ENCODE peak calls at places on chromosomes 7 and 10, in six cellular contexts. One of them, this sample, is unnamed. For H3K79me2, the result is how much of the 10 kb centered on the place peaks cover.

GRCh38 chr10:118522791-118523498 is 72.5 kb downstream of the PRLHR start:
- DNase-seq in keratinocyte: peak
- DNase-seq in astrocyte: peak
- DNase-seq in H9: no peak
- DNase-seq in trophoblast cell: peak
- DNase-seq in HCT116: peak
- DNase-seq in this sample: peak

GRCh38 chr7:41097501-41097900 is 605.4 kb downstream of the INHBA start:
- DNase-seq in keratinocyte: peak
- DNase-seq in astrocyte: peak
- DNase-seq in H9: no peak
- DNase-seq in trophoblast cell: no peak
- DNase-seq in HCT116: no peak
- DNase-seq in this sample: peak

GRCh38 chr10:10165415-10165814 is 852.3 kb upstream of the CELF2 start:
- DNase-seq in keratinocyte: no peak
- DNase-seq in astrocyte: no peak
- DNase-seq in H9: no peak
- DNase-seq in trophoblast cell: no peak
- DNase-seq in HCT116: no peak
- DNase-seq in this sample: no peak

GRCh38 chr10:49011756-49012155 is 72.1 kb upstream of the LRRC18 start:
- DNase-seq in keratinocyte: no peak
- DNase-seq in astrocyte: no peak
- DNase-seq in H9: no peak
- DNase-seq in trophoblast cell: no peak
- DNase-seq in HCT116: no peak
- DNase-seq in this sample: no peak

GRCh38 chr10:6409982-6410694 is 169.9 kb downstream of the PRKCQ start:
- DNase-seq in keratinocyte: no peak
- DNase-seq in astrocyte: peak
- DNase-seq in H9: no peak
- DNase-seq in trophoblast cell: no peak
- DNase-seq in HCT116: no peak
- DNase-seq in this sample: peak

GRCh38 chr7:156928406-156928747 is 21.1 kb upstream of the NOM1 start:
- DNase-seq in keratinocyte: no peak
- DNase-seq in astrocyte: no peak
- DNase-seq in H9: no peak
- DNase-seq in trophoblast cell: no peak
- DNase-seq in HCT116: no peak
- DNase-seq in this sample: no peak

GRCh38 chr10:101367569-101368453 is 13.8 kb downstream of the BTRC start:
- DNase-seq in keratinocyte: peak
- DNase-seq in astrocyte: peak
- DNase-seq in H9: no peak
- DNase-seq in trophoblast cell: no peak
- DNase-seq in HCT116: peak
- DNase-seq in this sample: peak

GRCh38 chr7:148916186-148916585 is 32.1 kb upstream of the EZH2 start:
- DNase-seq in keratinocyte: no peak
- DNase-seq in astrocyte: peak
- DNase-seq in H9: no peak
- DNase-seq in trophoblast cell: no peak
- DNase-seq in HCT116: no peak
- DNase-seq in this sample: peak

GRCh38 chr10:47034511-47035051 is 123.4 kb downstream of the PTPN20 start:
- DNase-seq in keratinocyte: no peak
- DNase-seq in astrocyte: no peak
- DNase-seq in H9: no peak
- DNase-seq in trophoblast cell: no peak
- DNase-seq in HCT116: no peak
- DNase-seq in this sample: no peak

GRCh38 chr7:3979956-3980643 is 679.0 kb downstream of the SDK1 start:
- DNase-seq in keratinocyte: no peak
- DNase-seq in astrocyte: peak
- DNase-seq in H9: no peak
- DNase-seq in trophoblast cell: no peak
- DNase-seq in HCT116: no peak
- DNase-seq in this sample: peak
- H3K9ac ChIP-seq in keratinocyte: no peak
- H3K9ac ChIP-seq in astrocyte: no peak
- H3K9ac ChIP-seq in H9: no peak
- H3K9ac ChIP-seq in trophoblast cell: no peak
- H3K9ac ChIP-seq in HCT116: no peak
- H3K9ac ChIP-seq in this sample: no peak

GRCh38 chr7:122846591-122846990 is 39.7 kb downstream of the CADPS2 start:
- DNase-seq in keratinocyte: no peak
- DNase-seq in astrocyte: no peak
- DNase-seq in H9: no peak
- DNase-seq in trophoblast cell: no peak
- DNase-seq in HCT116: no peak
- DNase-seq in this sample: no peak
- H3K79me2 ChIP-seq in keratinocyte: under half
- H3K79me2 ChIP-seq in astrocyte: under half
- H3K79me2 ChIP-seq in H9: under half
- H3K79me2 ChIP-seq in trophoblast cell: under half
- H3K79me2 ChIP-seq in HCT116: under half
- H3K79me2 ChIP-seq in this sample: under half

DNA sequence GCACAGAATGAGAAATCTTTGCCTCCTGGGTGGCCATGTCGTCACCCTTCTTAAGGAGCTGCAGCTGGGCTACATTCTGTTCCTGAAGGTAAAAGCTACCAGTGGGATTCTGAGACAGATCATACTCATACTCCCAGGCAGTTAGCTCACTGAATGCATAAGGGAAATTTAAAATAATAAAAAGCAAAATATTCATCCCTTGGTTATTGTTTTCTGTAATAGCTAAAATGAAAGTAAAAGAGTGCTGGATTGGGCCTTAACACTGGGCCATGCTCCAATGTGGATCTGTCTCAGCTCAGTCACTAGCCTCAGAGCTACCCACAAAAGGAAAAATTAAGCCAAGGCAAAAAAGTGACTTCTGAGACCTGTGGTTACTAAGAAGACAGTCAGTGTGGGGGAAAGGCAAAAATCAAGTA is 8.9 kb upstream of the DYNC2I1 start:
- DNase-seq in keratinocyte: no peak
- DNase-seq in astrocyte: no peak
- DNase-seq in H9: no peak
- DNase-seq in trophoblast cell: no peak
- DNase-seq in HCT116: no peak
- DNase-seq in this sample: no peak
- H2AFZ ChIP-seq in keratinocyte: peak
- H2AFZ ChIP-seq in astrocyte: no peak
- H2AFZ ChIP-seq in H9: no peak
- H2AFZ ChIP-seq in trophoblast cell: no peak
- H2AFZ ChIP-seq in HCT116: no peak
- H2AFZ ChIP-seq in this sample: peak

DNA sequence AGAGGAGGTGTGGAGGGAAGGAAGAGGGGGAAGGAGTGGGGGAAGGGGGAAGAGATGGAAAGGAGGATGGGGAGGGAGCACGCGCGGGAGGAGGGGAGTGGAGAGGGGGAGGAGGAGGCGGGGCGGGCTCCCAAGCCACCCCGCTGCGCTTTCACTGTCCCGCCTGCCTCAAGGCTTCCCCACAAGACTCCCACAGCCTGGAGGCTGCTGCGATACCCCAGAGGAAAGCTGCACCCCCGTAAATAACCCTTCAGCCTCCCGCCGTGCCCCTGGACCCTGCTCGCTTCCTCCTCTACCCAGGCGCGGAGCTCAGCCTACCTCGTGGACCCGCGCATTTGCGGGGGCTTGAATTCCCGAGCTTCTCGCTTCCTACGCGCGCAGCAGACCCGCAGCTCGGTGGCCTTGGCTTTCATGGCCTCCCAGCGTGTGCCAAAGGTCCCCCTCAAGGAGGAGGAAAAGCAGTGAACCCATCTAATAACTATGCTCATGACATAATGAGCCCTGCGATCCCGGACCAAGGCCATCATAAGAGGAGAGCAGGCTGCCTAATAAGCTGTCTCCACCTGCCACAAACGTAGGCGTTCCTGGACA is at the start of gene C10orf67:
- DNase-seq in keratinocyte: no peak
- DNase-seq in astrocyte: peak
- DNase-seq in H9: peak
- DNase-seq in trophoblast cell: peak
- DNase-seq in HCT116: no peak
- DNase-seq in this sample: peak
- H3K9ac ChIP-seq in keratinocyte: peak
- H3K9ac ChIP-seq in astrocyte: peak
- H3K9ac ChIP-seq in H9: peak
- H3K9ac ChIP-seq in trophoblast cell: no peak
- H3K9ac ChIP-seq in HCT116: no peak
- H3K9ac ChIP-seq in this sample: peak

GRCh38 chr10:132291826-132292225 is 15.9 kb downstream of the STK32C start:
- DNase-seq in keratinocyte: no peak
- DNase-seq in astrocyte: no peak
- DNase-seq in H9: no peak
- DNase-seq in trophoblast cell: no peak
- DNase-seq in HCT116: no peak
- DNase-seq in this sample: no peak

GRCh38 chr10:132289439-132289838 is 18.3 kb downstream of the STK32C start:
- DNase-seq in keratinocyte: no peak
- DNase-seq in astrocyte: no peak
- DNase-seq in H9: no peak
- DNase-seq in trophoblast cell: no peak
- DNase-seq in HCT116: no peak
- DNase-seq in this sample: no peak

GRCh38 chr10:132292287-132292971 is 15.3 kb downstream of the STK32C start:
- DNase-seq in keratinocyte: no peak
- DNase-seq in astrocyte: no peak
- DNase-seq in H9: no peak
- DNase-seq in trophoblast cell: no peak
- DNase-seq in HCT116: no peak
- DNase-seq in this sample: no peak

GRCh38 chr10:132292972-132293415 is 14.8 kb downstream of the STK32C start:
- DNase-seq in keratinocyte: no peak
- DNase-seq in astrocyte: no peak
- DNase-seq in H9: no peak
- DNase-seq in trophoblast cell: no peak
- DNase-seq in HCT116: no peak
- DNase-seq in this sample: peak

DNA sequence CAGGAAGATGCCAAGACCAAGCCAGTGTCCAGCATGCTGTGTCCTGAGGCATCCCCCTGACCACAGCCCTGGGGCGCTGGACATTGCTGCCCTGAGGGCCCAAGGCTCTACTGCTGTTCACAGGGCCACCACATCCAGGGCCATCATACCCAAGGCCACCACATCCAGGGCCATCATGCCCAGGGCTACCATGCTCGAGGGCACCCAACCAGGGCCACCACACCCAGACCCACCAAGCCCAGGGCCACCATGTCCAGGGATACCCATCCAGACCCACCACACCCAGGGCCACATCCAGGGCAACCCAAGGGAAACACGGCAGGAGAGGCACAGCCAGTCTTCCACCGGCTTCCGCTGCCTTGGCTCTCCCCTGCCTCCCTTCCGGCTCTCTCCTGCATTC is 17.1 kb downstream of the STK32C start:
- DNase-seq in keratinocyte: no peak
- DNase-seq in astrocyte: no peak
- DNase-seq in H9: no peak
- DNase-seq in trophoblast cell: no peak
- DNase-seq in HCT116: no peak
- DNase-seq in this sample: no peak
- H3K79me2 ChIP-seq in keratinocyte: under half
- H3K79me2 ChIP-seq in astrocyte: under half
- H3K79me2 ChIP-seq in H9: under half
- H3K79me2 ChIP-seq in trophoblast cell: under half
- H3K79me2 ChIP-seq in HCT116: under half
- H3K79me2 ChIP-seq in this sample: under half

DNA sequence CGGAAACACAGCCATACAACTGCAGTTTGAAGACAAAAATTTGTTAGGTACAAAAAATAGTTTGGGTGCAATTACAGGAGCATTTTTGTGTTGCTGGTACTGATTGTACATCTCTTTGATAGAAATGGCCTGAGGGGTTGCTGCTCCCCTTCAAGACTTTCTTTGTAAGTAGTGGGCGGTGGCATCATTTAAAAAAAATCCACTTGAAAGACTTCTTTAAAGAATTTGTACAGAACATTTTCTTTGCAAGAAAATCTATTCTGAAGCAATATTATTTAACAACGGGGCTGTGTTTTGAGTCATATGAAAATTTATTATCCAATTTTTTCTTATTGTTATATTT is 144.1 kb upstream of the CAV2 start:
- DNase-seq in keratinocyte: no peak
- DNase-seq in astrocyte: no peak
- DNase-seq in H9: no peak
- DNase-seq in trophoblast cell: no peak
- DNase-seq in HCT116: no peak
- DNase-seq in this sample: no peak
- H2AFZ ChIP-seq in keratinocyte: no peak
- H2AFZ ChIP-seq in astrocyte: no peak
- H2AFZ ChIP-seq in H9: no peak
- H2AFZ ChIP-seq in trophoblast cell: no peak
- H2AFZ ChIP-seq in HCT116: no peak
- H2AFZ ChIP-seq in this sample: no peak

DNA sequence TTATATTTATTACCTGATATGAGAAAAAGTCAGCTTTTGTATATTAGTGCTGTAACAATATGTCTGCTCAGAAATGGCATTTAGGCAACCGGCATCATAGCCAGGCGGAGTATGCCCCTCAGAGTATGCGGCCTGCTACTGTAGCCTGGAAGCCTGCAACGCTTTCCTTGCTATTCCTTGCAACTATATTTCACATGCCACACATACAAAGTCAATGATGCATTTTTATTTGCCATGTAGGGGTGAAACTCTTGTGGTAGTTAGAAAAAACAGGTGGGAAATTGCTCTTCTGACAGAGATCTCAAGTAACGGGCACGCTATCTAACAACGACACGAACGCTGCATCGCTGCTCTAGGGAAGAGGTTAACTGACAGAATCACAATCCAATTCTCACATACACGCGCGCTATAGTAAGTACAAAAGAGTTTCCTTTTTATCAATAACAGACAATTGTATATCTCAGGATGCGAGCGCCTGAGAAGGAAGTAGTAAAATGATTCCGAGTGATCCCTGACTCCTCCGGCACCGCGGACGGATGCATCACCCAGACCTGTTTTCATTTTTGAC is 5.9 kb downstream of the EBF3 start:
- DNase-seq in keratinocyte: no peak
- DNase-seq in astrocyte: no peak
- DNase-seq in H9: no peak
- DNase-seq in trophoblast cell: no peak
- DNase-seq in HCT116: no peak
- DNase-seq in this sample: no peak
- H3K9ac ChIP-seq in keratinocyte: no peak
- H3K9ac ChIP-seq in astrocyte: no peak
- H3K9ac ChIP-seq in H9: no peak
- H3K9ac ChIP-seq in trophoblast cell: no peak
- H3K9ac ChIP-seq in HCT116: no peak
- H3K9ac ChIP-seq in this sample: no peak

GRCh38 chr10:62067560-62067959 is 166.1 kb downstream of the ARID5B start:
- DNase-seq in keratinocyte: no peak
- DNase-seq in astrocyte: no peak
- DNase-seq in H9: no peak
- DNase-seq in trophoblast cell: no peak
- DNase-seq in HCT116: no peak
- DNase-seq in this sample: no peak
- H3K79me2 ChIP-seq in keratinocyte: under half
- H3K79me2 ChIP-seq in astrocyte: half or more
- H3K79me2 ChIP-seq in H9: under half
- H3K79me2 ChIP-seq in trophoblast cell: under half
- H3K79me2 ChIP-seq in HCT116: under half
- H3K79me2 ChIP-seq in this sample: half or more

GRCh38 chr10:75404335-75405200 is 3.0 kb upstream of the ZNF503 start:
- DNase-seq in keratinocyte: no peak
- DNase-seq in astrocyte: no peak
- DNase-seq in H9: peak
- DNase-seq in trophoblast cell: no peak
- DNase-seq in HCT116: no peak
- DNase-seq in this sample: no peak
- H2AFZ ChIP-seq in keratinocyte: peak
- H2AFZ ChIP-seq in astrocyte: peak
- H2AFZ ChIP-seq in H9: no peak
- H2AFZ ChIP-seq in trophoblast cell: peak
- H2AFZ ChIP-seq in HCT116: peak
- H2AFZ ChIP-seq in this sample: no peak

This sample was measured in fibroblast of lung.